ENCODE peak calls at places on chromosomes 1 and 21, in four cellular contexts. Z, H, E and X are unnamed samples.
A peak's percentile ranks its signal among the peaks of the same experiment; 100 is the strongest.

GRCh38 chr1:103509235-103509634 is 16.3 kb upstream of the RNPC3 start:
- DNase-seq in Z (no peak), H (no peak), E (no peak), X (no peak)

GRCh38 chr1:119008483-119009299 is 20.5 kb upstream of the TBX15 start:
- DNase-seq in Z (peak; percentile 47), E (peak; percentile 52), H (no peak), X (peak; percentile 71)

GRCh38 chr21:44653123-44653522 is 1.3 kb downstream of the KRTAP12-4 start:
- DNase-seq in Z (no peak), E (peak; percentile 7), H (no peak), X (no peak)

GRCh38 chr1:44016081-44016874 is 15.0 kb downstream of the SLC6A9 start:
- DNase-seq in E (no peak), Z (no peak), H (no peak), X (no peak)

GRCh38 chr1:1308756-1309524 is 543 bp downstream of the PUSL1 start:
- DNase-seq in H (peak; percentile 57), Z (no peak), E (peak; percentile 47), X (peak; percentile 37)

GRCh38 chr1:245484176-245484575 is 329.4 kb downstream of the KIF26B start:
- DNase-seq in Z (no peak), H (no peak), E (no peak), X (no peak)

GRCh38 chr1:231940116-231940515 is 313.5 kb downstream of the DISC1 start:
- DNase-seq in Z (no peak), E (no peak), H (no peak), X (no peak)

GRCh38 chr21:38912789-38913119 is 107.0 kb downstream of the ETS2 start:
- DNase-seq in E (no peak), H (no peak), Z (no peak), X (no peak)

GRCh38 chr1:22124592-22125229 is 18.2 kb downstream of the WNT4 start:
- DNase-seq in E (no peak), H (no peak), Z (no peak), X (no peak)

GRCh38 chr1:94247146-94248094 is 10.0 kb upstream of the ARHGAP29 start:
- DNase-seq in E (no peak), Z (peak; percentile 64), H (peak; percentile 79), X (peak; percentile 14)

GRCh38 chr1:175906370-175906769 is 163.0 kb upstream of the TNR start:
- DNase-seq in H (no peak), E (no peak), Z (no peak), X (no peak)

GRCh38 chr1:14347776-14348175 is 250.7 kb upstream of the KAZN start:
- DNase-seq in H (no peak), E (no peak), Z (no peak), X (no peak)

GRCh38 chr1:30374400-30375070 is 348.9 kb downstream of the MATN1 start:
- DNase-seq in H (no peak), E (no peak), Z (no peak), X (no peak)

GRCh38 chr1:161864577-161864976 is 98.5 kb downstream of the ATF6 start:
- DNase-seq in E (no peak), H (no peak), Z (peak; percentile 42), X (peak; percentile 33)

GRCh38 chr1:34709547-34709946 is 45.3 kb upstream of the GJB5 start:
- DNase-seq in Z (no peak), E (no peak), H (no peak), X (peak; percentile 17)

GRCh38 chr1:53413175-53414001 is 45.8 kb upstream of the DMRTB1 start:
- DNase-seq in H (no peak), E (no peak), Z (peak; percentile 95), X (peak; percentile 25)

GRCh38 chr1:23995431-23995837 is 15.3 kb upstream of the SRSF10 start:
- DNase-seq in H (no peak), E (no peak), Z (no peak), X (no peak)

GRCh38 chr1:3790501-3790923 is 5.8 kb downstream of the LRRC47 start:
- DNase-seq in Z (no peak), E (no peak), H (no peak), X (no peak)

GRCh38 chr1:165960136-165960535 is 132.7 kb downstream of the UCK2 start:
- DNase-seq in H (no peak), Z (no peak), E (no peak), X (no peak)

GRCh38 chr1:227318852-227319607 is 738 bp upstream of the CDC42BPA start:
- DNase-seq in Z (peak; percentile 67), H (peak; percentile 43), E (no peak), X (peak; percentile 67)

GRCh38 chr1:202505356-202505755 is 156.9 kb downstream of the PPP1R12B start:
- DNase-seq in E (no peak), Z (peak; percentile 89), H (no peak), X (no peak)

GRCh38 chr1:209621329-209621728 is 30.9 kb downstream of the LAMB3 start:
- DNase-seq in Z (no peak), E (no peak), H (peak; percentile 65), X (peak; percentile 52)

GRCh38 chr21:42309753-42310213 is 5.4 kb downstream of the TFF3 start:
- DNase-seq in Z (no peak), E (peak; percentile 73), H (peak; percentile 80), X (peak; percentile 61)

GRCh38 chr1:192518700-192519099 is 56.9 kb upstream of the RGS1 start:
- DNase-seq in Z (no peak), H (no peak), E (no peak), X (no peak)

GRCh38 chr1:184480711-184481110 is 93.9 kb downstream of the C1orf21 start:
- DNase-seq in H (no peak), E (no peak), Z (no peak), X (no peak)

GRCh38 chr1:184479435-184480202 is 92.8 kb downstream of the C1orf21 start:
- DNase-seq in Z (no peak), E (no peak), H (peak; percentile 31), X (no peak)

GRCh38 chr1:184482113-184482512 is 95.3 kb downstream of the C1orf21 start:
- DNase-seq in Z (no peak), E (no peak), H (peak; percentile 62), X (no peak)

GRCh38 chr1:184485731-184486723 is 99.2 kb downstream of the C1orf21 start:
- DNase-seq in E (no peak), H (no peak), Z (peak; percentile 36), X (no peak)

DNA sequence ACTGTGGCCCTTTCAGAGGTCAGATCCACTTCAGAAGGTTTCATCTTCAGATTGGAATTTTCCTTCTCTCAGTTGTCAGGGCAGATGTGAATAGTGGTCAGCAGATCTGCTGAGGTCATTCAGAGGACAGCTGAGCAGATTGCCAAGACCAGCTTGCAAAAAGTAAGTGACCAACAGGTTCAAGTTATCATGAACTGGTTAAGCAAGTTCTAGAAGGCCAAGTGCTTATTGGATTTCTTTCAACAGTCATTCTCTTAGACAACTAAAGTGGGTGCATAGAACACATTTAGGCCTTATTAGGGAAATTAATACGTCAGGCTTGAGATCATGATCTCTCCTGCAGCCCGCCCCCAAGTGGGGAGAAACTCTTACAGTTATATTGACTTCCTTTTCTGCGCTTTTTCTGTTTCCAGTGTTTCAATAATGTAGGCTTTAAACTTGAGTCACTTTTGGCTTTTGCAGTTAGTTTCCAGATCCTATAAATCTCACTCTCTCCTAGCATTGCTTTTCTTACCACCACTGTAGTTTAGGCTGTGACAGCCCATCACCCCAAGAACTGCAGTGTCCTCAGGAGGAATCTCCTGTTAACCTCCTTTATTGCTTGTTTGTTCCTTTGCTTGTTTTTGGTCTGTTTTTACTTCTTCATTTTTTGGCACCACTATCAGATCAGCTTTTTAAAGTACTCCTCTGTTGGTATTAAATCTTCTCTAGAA is 96.4 kb downstream of the C1orf21 start:
- DNase-seq in H (peak; percentile 38), Z (peak; percentile 60), E (no peak), X (no peak)
- TF ChIP-seq CTCF in H (no peak), Z (peak; percentile 20), E (peak; percentile 26), X (no peak)

GRCh38 chr1:155172732-155173477 is at the start of gene KRTCAP2:
- DNase-seq in E (peak; percentile 98), H (peak; percentile 96), Z (peak; percentile 92), X (peak; percentile 97)

GRCh38 chr1:155171836-155172731 is 1.0 kb downstream of the KRTCAP2 start:
- DNase-seq in E (no peak), H (no peak), Z (no peak), X (no peak)

GRCh38 chr1:155175281-155175926 is 1.8 kb downstream of the TRIM46 start:
- DNase-seq in Z (no peak), H (peak; percentile 11), E (no peak), X (no peak)

GRCh38 chr1:155174334-155175280 is 958 bp downstream of the TRIM46 start:
- DNase-seq in H (peak; percentile 38), Z (peak; percentile 31), E (peak; percentile 50), X (peak; percentile 65)

GRCh38 chr1:155173478-155174333 is at the start of gene TRIM46:
- DNase-seq in E (peak; percentile 72), H (peak; percentile 42), Z (peak; percentile 56), X (peak; percentile 86)
- TF ChIP-seq CTCF in E (peak; percentile 62), H (no peak), Z (no peak), X (peak; percentile 15)

DNA sequence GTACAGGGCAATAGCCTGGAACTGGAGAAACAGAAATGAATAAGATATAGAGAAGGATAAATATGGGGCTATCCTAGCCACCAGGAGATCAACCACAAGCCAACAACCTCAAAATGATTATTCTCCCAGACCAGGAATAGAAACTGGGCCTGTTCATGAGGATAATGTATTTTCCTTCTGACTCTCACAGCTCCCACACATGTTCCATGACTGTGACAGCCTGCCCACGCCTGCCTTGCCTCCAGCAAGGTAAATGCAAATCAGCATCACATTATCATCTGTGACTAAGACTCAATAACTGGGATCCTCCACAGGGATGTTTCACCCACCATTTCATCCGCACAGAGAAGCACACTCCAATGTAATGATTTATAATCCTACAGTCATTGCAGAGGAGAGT is 3.3 kb downstream of the ENSA start:
- DNase-seq in H (no peak), E (no peak), Z (no peak), X (no peak)
- TF ChIP-seq CTCF in H (no peak), E (no peak), Z (no peak), X (no peak)

GRCh38 chr1:18109058-18109755 is 1.6 kb downstream of the IGSF21 start:
- DNase-seq in Z (no peak), E (no peak), H (no peak), X (peak; percentile 23)

GRCh38 chr1:18110598-18110939 is 3.0 kb downstream of the IGSF21 start:
- DNase-seq in H (no peak), Z (no peak), E (no peak), X (no peak)

GRCh38 chr1:18110968-18111367 is 3.4 kb downstream of the IGSF21 start:
- DNase-seq in E (no peak), H (peak; percentile 16), Z (no peak), X (peak; percentile 64)

GRCh38 chr1:18108313-18109057 is 887 bp downstream of the IGSF21 start:
- DNase-seq in Z (no peak), H (no peak), E (no peak), X (no peak)

DNA sequence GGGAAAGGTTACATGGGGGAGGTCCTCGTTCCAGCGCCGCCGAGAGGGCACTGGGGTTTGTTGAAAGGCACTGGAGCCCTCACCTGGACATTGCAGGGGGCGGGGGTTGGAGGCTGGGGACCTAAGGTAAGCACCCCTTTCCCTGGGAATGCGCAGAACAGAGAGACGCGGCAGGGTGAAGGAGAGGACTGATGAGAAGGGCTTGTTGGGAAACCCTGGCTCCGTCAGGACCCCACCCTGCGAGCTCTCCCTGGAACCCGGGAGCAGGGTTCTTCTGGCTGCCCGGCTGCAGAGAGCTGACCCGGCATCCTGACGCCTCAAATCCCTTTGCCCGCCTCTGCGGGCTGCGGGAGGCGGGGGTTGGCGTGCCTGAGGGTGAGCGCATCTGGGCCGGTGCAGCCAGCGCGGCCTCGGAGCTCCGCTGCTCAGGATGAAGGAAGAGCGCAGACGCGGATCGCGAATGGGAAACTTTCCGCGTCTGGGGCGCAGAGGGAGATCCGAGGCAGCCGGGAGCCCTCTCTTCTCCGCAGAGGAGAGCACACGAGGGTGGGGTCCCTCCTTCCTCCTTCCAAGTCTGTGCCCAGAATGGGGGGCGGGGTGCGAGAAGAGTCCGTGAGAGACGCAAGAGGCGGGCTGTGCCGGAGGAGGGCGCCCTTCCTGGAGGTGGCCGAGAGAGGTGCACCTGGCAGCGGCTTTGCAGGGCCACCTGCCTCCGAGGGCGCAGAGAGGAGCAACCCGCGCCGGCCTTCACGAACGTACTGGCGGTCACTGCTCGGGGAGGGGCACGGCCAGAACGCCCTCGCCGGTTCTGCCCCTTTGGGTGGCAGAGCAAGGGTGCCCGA is 2.4 kb downstream of the IGSF21 start:
- DNase-seq in E (no peak), Z (peak; percentile 4), H (peak; percentile 37), X (peak; percentile 33)
- TF ChIP-seq CTCF in E (no peak), Z (no peak), H (peak; percentile 17), X (peak; percentile 57)